ENCODE peak calls at places on chromosomes 11 and 22, in four cellular contexts. F is epithelial cell of esophagus, D is A549, M is brain microvascular endothelial cell. J is an unnamed sample.
A peak's percentile ranks its signal among the peaks of the same experiment; 100 is the strongest.

GRCh38 chr11:44632466-44633123 is 67.1 kb downstream of the CD82 start:
- DNase-seq in F (peak; percentile 47), D (peak; percentile 56), M (peak; percentile 31), J (no peak)

GRCh38 chr11:95432714-95433503 is 201.9 kb upstream of the SESN3 start:
- DNase-seq in F (peak; percentile 36), D (no peak), M (no peak), J (no peak)

GRCh38 chr11:60310407-60310998 is 16.6 kb upstream of the MS4A6E start:
- DNase-seq in F (no peak), D (no peak), M (no peak), J (no peak)

GRCh38 chr22:44159811-44160210 is 20.9 kb upstream of the PARVG start:
- DNase-seq in F (no peak), D (no peak), M (no peak), J (no peak)

GRCh38 chr11:8613036-8613435 is 19.0 kb upstream of the STK33 start:
- DNase-seq in F (peak; percentile 34), D (no peak), M (no peak), J (no peak)

GRCh38 chr22:46661221-46661851 is 41.1 kb downstream of the GRAMD4 start:
- DNase-seq in F (peak; percentile 88), D (peak; percentile 64), M (peak; percentile 66), J (no peak)

GRCh38 chr11:59551651-59552521 is 40.5 kb downstream of the OR4D9 start:
- DNase-seq in F (peak; percentile 76), D (peak; percentile 93), M (peak; percentile 81), J (no peak)

GRCh38 chr11:68997124-68997994 is 15.7 kb downstream of the MRGPRF start:
- DNase-seq in F (no peak), D (no peak), M (no peak), J (no peak)

GRCh38 chr11:30763951-30764350 is 177.8 kb upstream of the MPPED2 start:
- DNase-seq in F (no peak), D (no peak), M (no peak), J (no peak)

GRCh38 chr11:41256060-41256459 is 203.4 kb downstream of the LRRC4C start:
- DNase-seq in F (no peak), D (no peak), M (no peak), J (no peak)

GRCh38 chr11:86639172-86639571 is 33.2 kb downstream of the ME3 start:
- DNase-seq in F (no peak), D (peak; percentile 26), M (no peak), J (no peak)

GRCh38 chr11:47538741-47539575 is 14.0 kb downstream of the CELF1 start:
- DNase-seq in F (no peak), D (no peak), M (no peak), J (no peak)
- H3K4me3 ChIP-seq in F (no peak overlapping the region), D (no peak overlapping the region), M (no peak overlapping the region), J (no peak overlapping the region)

DNA sequence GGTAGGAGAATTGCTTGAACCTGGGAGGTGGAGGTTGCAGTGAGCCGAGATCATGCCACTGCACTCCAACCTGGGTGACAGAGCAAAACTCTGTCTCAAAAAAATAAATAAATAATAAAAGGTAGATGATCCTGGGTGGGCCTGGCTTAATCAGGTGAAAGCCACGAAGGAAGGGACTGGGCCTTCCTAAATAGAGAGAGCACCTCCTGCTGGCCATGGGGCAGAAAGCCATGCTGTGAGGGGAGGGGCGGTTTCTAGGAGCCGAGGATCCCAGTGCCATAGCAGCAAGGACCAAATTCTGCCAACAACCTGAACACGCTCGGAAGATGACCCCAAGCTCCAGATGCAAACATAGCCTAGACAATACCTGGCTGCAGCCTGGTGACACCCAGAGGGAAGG is 24.5 kb upstream of the DGKZ start:
- DNase-seq in F (no peak), D (peak; percentile 51), M (no peak), J (no peak)
- TF ChIP-seq CTCF in F (peak; percentile 6), D (peak; percentile 13), M (peak; percentile 68), J (peak; percentile 38)

GRCh38 chr11:64268687-64269379 is 15.6 kb downstream of the BAD start:
- DNase-seq in F (peak; percentile 40), D (peak; percentile 76), M (peak; percentile 35), J (no peak)

GRCh38 chr11:64267207-64267945 is 16.0 kb downstream of the PLCB3 start:
- DNase-seq in F (no peak), D (no peak), M (no peak), J (no peak)

GRCh38 chr11:64266339-64266738 is 15.0 kb downstream of the PLCB3 start:
- DNase-seq in F (peak; percentile 78), D (no peak), M (peak; percentile 45), J (no peak)

GRCh38 chr11:64269380-64270234 is 14.9 kb downstream of the BAD start:
- DNase-seq in F (peak; percentile 100), D (peak; percentile 100), M (peak; percentile 99), J (peak; percentile 99)

DNA sequence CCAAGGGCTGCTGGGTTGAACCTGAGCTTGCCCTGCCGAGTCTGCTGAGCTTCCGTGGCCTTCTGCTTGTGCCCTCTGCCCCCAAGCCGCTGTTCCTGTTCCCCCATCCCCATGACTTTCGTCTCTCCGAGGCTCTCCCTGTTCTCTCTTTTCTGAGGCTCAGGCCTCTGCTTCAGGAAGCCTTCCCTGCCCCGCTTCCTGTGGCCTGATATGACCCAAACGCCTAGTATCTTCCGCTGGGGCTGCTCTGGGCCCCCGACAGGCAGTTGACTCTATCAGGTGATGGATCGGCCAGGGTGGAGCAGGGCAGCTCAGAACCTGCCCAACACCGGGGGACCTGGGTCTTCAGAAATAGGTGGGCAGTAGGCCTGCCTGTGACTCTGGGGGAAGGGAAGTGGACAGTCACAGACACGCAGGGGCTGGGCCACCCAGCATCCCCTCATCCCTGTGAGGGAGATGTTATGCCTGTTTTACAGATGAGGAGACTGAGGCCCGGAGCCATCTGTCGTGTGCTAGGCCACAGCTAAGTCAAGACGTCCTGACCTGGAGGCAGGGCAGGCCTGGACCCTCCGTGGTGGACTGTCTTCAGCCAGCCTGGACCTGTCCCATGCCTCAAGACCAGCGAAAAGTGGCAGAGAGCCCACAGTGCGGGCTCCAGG is 16.3 kb downstream of the BAD start:
- DNase-seq in F (no peak), D (no peak), M (no peak), J (no peak)
- H3K4me3 ChIP-seq in F (no peak overlapping the region), D (peak overlapping the region; percentile 72), M (no peak overlapping the region), J (no peak overlapping the region)

DNA sequence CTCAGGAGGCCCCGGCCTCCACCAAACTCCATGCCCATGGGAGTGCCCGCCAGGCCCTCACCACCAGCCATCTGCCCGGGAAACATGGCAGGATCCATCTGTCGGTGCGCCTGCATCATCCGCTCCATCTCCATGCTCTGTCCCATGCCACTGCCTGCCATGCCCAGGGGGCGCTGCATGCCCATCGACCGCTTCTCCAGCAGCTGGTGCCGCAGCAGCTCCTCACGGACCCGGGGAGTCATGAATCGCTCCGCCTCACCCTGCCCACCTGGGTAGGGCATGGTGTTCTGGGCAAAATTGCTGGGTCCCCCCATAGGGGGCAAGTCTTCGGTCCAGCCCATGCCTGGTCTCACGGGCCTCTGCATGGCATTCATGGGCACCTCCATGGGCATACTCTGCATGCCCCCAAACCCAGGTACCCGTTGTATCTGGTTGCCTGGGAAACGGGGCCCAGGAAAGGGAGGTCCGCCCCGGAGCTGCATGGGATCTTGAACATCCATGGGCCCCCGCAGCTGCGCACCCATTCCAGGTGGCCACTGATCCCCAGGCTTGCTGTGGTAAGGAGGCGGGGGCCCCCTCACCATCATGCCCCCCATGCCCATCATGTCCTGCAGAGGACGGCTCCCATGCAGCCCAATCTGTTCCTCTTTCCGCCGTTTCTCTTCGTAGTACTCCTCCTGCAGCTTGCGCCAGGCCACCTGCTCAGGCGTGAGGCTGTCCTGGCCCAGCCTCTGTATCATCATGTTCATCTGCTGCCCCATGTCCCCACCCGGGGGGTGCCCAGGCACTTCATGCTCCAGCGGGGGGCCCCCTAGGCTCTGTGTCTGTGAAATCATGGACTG is 18.0 kb downstream of the CXCR5 start:
- DNase-seq in F (no peak), D (no peak), M (no peak), J (no peak)
- TF ChIP-seq CTCF in F (peak; percentile 23), D (peak; percentile 12), M (peak; percentile 43), J (peak; percentile 31)

GRCh38 chr11:125165111-125165663 is 636 bp downstream of the PKNOX2 start:
- DNase-seq in F (peak; percentile 29), D (no peak), M (no peak), J (no peak)
- H3K4me3 ChIP-seq in F (peak overlapping the region; percentile 43), D (peak overlapping the region; percentile 57), M (peak overlapping the region; percentile 88), J (peak overlapping the region; percentile 60)

GRCh38 chr11:57645716-57646085 is 4.0 kb downstream of the YPEL4 start:
- DNase-seq in F (no peak), D (no peak), M (no peak), J (no peak)

GRCh38 chr11:57641426-57641825 is 8.3 kb downstream of the YPEL4 start:
- DNase-seq in F (peak; percentile 72), D (peak; percentile 74), M (peak; percentile 36), J (no peak)

GRCh38 chr11:57644748-57645715 is 4.7 kb downstream of the YPEL4 start:
- DNase-seq in F (peak; percentile 79), D (peak; percentile 76), M (peak; percentile 62), J (no peak)

GRCh38 chr11:57646221-57646620 is 3.5 kb downstream of the YPEL4 start:
- DNase-seq in F (no peak), D (no peak), M (no peak), J (no peak)

DNA sequence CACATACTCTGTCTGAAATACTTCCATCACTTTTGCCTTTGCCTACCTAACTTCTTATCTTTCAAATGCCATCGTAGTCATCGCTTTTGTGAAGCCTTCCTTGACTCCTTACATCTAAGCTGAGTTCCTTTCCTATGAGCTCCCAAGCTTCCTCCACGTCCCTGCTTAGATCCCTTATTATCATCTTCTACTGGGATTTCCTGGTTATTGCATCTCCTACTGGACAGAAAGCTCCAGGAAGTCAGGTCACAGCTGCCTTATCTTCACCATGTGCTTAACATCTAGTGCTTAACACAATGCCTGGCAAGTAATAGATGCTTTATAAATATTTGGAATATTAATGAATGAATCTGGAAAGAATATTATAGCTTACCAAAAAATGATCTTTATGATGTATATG is 5.9 kb downstream of the YPEL4 start:
- DNase-seq in F (no peak), D (no peak), M (no peak), J (no peak)
- TF ChIP-seq CTCF in F (no peak), D (no peak), M (no peak), J (no peak)

GRCh38 chr22:50348058-50348457 is 4.9 kb downstream of the PPP6R2 start:
- DNase-seq in F (no peak), D (no peak), M (no peak), J (no peak)
- H3K4me3 ChIP-seq in F (no peak overlapping the region), D (no peak overlapping the region), M (no peak overlapping the region), J (no peak overlapping the region)